ENCODE peak calls at places on chromosomes 3 and 15, in seven cellular contexts. V is lower leg skin; Y is stimulated activated effector memory CD8-positive, alpha-beta T cell treated with anti-CD3 and anti-CD28 coated beads, Interleukin-12 subunit alpha, Interleukin-12 subunit beta, amount 100 ng/mL, for 72 hours; B is activated CD4-positive, alpha-beta memory T cell treated with anti-CD3 and anti-CD28 coated beads for 36 hours; T is NCI-H345; J is Daoy; S is activated T-cell treated with anti-CD3 and anti-CD28 coated beads, Interleukin-2, amount 50 U/mL, for 4 hours. H is an unnamed sample.
A peak's percentile ranks its signal among the peaks of the same experiment; 100 is the strongest.

GRCh38 chr3:138441742-138442141 is 7.3 kb downstream of the ESYT3 start:
- DNase-seq in V (no peak), Y (no peak), B (no peak), T (no peak), J (peak; percentile 79), S (no peak), H (no peak)

GRCh38 chr3:143749926-143750325 is 98.3 kb downstream of the SLC9A9 start:
- DNase-seq in V (no peak), Y (no peak), B (no peak), T (no peak), J (no peak), S (no peak), H (no peak)

GRCh38 chr3:66298591-66298990 is 77.8 kb downstream of the SLC25A26 start:
- DNase-seq in V (no peak), Y (no peak), B (no peak), T (no peak), J (no peak), S (no peak), H (peak; percentile 18)

GRCh38 chr15:54789377-54789776 is 407.4 kb downstream of the RSL24D1 start:
- DNase-seq in V (no peak), Y (no peak), B (no peak), T (no peak), J (no peak), S (no peak), H (no peak)

GRCh38 chr15:58179741-58180381 is 41.7 kb downstream of the AQP9 start:
- DNase-seq in V (no peak), Y (no peak), B (no peak), T (no peak), J (peak; percentile 58), S (no peak), H (no peak)

GRCh38 chr3:65005481-65005880 is 317.7 kb upstream of the ADAMTS9 start:
- DNase-seq in V (no peak), Y (no peak), B (no peak), T (no peak), J (peak; percentile 15), S (no peak), H (no peak)

GRCh38 chr3:52609316-52609815 is 73.0 kb downstream of the UQCC5 start:
- DNase-seq in V (no peak), Y (no peak), B (no peak), T (no peak), J (no peak), S (no peak), H (no peak)

GRCh38 chr15:33094336-33094735 is 100.2 kb downstream of the FMN1 start:
- DNase-seq in V (no peak), Y (no peak), B (no peak), T (no peak), J (no peak), S (no peak), H (no peak)

GRCh38 chr3:195187609-195188529 is 83.1 kb downstream of the XXYLT1 start:
- DNase-seq in V (no peak), Y (no peak), B (no peak), T (no peak), J (no peak), S (no peak), H (no peak)

GRCh38 chr3:9036327-9037112 is 73.2 kb upstream of the RAD18 start:
- DNase-seq in V (peak; percentile 48), Y (no peak), B (no peak), T (no peak), J (no peak), S (no peak), H (no peak)